ENCODE peak calls at places on chromosomes 2 and 18, in five cellular contexts. R is K562, K is HepG2, P is SK-N-SH, G is GM12878. X is an unnamed sample.

GRCh38 chr2:16135196-16135912 is 195.0 kb downstream of the MYCN start:
- DNase-seq in R (no peak), K (no peak), P (no peak), G (no peak), X (no peak)

GRCh38 chr2:118613742-118614141 is 233.7 kb downstream of the EN1 start:
- DNase-seq in R (no peak), K (no peak), P (no peak), G (no peak), X (no peak)

GRCh38 chr2:112712903-112713584 is 7.8 kb upstream of the NT5DC4 start:
- DNase-seq in R (peak), K (peak), P (no peak), G (no peak), X (no peak)

GRCh38 chr2:37655442-37655841 is 16.0 kb downstream of the CDC42EP3 start:
- DNase-seq in R (no peak), K (no peak), P (peak), G (no peak), X (no peak)

GRCh38 chr2:100213595-100213994 is 71.2 kb upstream of the AFF3 start:
- DNase-seq in R (no peak), K (no peak), P (no peak), G (no peak), X (no peak)

GRCh38 chr2:219987830-219988229 is 360.4 kb downstream of the SLC4A3 start:
- DNase-seq in R (no peak), K (no peak), P (no peak), G (no peak), X (no peak)

GRCh38 chr2:100407600-100407999 is 9.9 kb downstream of the CHST10 start:
- DNase-seq in R (no peak), K (no peak), P (no peak), G (no peak), X (no peak)

GRCh38 chr18:50410894-50411293 is 36.0 kb downstream of the SKA1 start:
- DNase-seq in R (no peak), K (no peak), P (no peak), G (no peak), X (no peak)

GRCh38 chr2:73260338-73260984 is 23.8 kb downstream of the FBXO41 start:
- DNase-seq in R (peak), K (peak), P (peak), G (no peak), X (peak)

GRCh38 chr18:48732767-48733424 is 194.1 kb downstream of the CTIF start:
- DNase-seq in R (peak), K (no peak), P (no peak), G (no peak), X (no peak)

GRCh38 chr2:165268751-165269150 is 29.5 kb downstream of the SCN2A start:
- DNase-seq in R (no peak), K (peak), P (no peak), G (no peak), X (no peak)

GRCh38 chr18:31454066-31454708 is 6.6 kb downstream of the DSG3 start:
- DNase-seq in R (no peak), K (peak), P (no peak), G (no peak), X (no peak)

GRCh38 chr2:117958186-117958585 is 55.7 kb downstream of the CCDC93 start:
- DNase-seq in R (no peak), K (no peak), P (no peak), G (no peak), X (no peak)

GRCh38 chr2:238160206-238161129 is 1.7 kb downstream of the ERFE start:
- DNase-seq in R (peak), K (peak), P (peak), G (no peak), X (no peak)

GRCh38 chr18:33821503-33821902 is 243.5 kb downstream of the ASXL3 start:
- DNase-seq in R (no peak), K (no peak), P (no peak), G (no peak), X (no peak)

GRCh38 chr2:233679176-233679575 is 2.5 kb upstream of the UGT1A7 start:
- DNase-seq in R (no peak), K (no peak), P (no peak), G (no peak), X (no peak)
- TF ChIP-seq FOXM1 in R (no peak), K (no peak), P (no peak), G (no peak), X (no peak)

GRCh38 chr2:129877289-129877741 is 102.2 kb upstream of the RAB6C start:
- DNase-seq in R (peak), K (no peak), P (peak), G (peak), X (peak)
- TF ChIP-seq FOXM1 in R (no peak), K (no peak), P (no peak), G (no peak), X (no peak)

DNA sequence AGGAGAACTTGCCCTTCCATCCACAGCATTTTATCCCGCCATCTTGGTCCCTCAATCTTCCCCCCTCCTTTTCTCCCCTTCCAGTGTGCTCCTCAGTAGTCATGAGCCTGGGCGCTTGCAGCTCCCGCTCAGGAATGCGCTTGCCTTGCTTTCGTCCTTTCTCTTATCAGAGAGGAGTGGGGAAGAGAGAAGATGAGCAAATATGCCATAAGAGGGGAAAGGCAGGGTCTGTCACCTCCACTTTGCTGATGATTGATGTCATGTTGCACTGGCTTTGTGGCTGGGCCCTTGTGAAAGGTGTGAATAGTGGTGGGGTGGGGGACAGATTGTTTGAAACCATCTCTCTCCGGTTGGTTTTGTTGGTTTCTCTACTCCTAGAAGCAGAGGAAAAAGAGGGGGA is 569.3 kb downstream of the TNS1 start:
- DNase-seq in R (no peak), K (no peak), P (no peak), G (no peak), X (no peak)
- TF ChIP-seq FOXM1 in R (no peak), K (no peak), P (no peak), G (no peak), X (no peak)

GRCh38 chr2:71778514-71779305 is 325.3 kb downstream of the DYSF start:
- DNase-seq in R (no peak), K (no peak), P (no peak), G (no peak), X (no peak)
- TF ChIP-seq FOXM1 in R (no peak), K (no peak), P (no peak), G (no peak), X (no peak)

GRCh38 chr2:26758790-26759321 is 5.2 kb upstream of the SLC35F6 start:
- DNase-seq in R (no peak), K (no peak), P (no peak), G (no peak), X (no peak)
- TF ChIP-seq FOXM1 in R (no peak), K (no peak), P (no peak), G (no peak), X (no peak)

GRCh38 chr2:70250434-70250833 is 2.0 kb upstream of the TIA1 start:
- DNase-seq in R (no peak), K (no peak), P (no peak), G (no peak), X (no peak)

GRCh38 chr2:70247364-70248144 is 874 bp downstream of the TIA1 start:
- DNase-seq in R (no peak), K (no peak), P (no peak), G (no peak), X (no peak)

GRCh38 chr2:70243804-70244584 is 4.4 kb downstream of the TIA1 start:
- DNase-seq in R (peak), K (no peak), P (no peak), G (no peak), X (no peak)

GRCh38 chr2:70248145-70248809 is at the start of gene TIA1:
- DNase-seq in R (peak), K (peak), P (peak), G (peak), X (peak)

GRCh38 chr2:70248810-70249438 is 496 bp upstream of the TIA1 start:
- DNase-seq in R (peak), K (peak), P (no peak), G (no peak), X (peak)
- TF ChIP-seq FOXM1 in R (peak), K (no peak), P (no peak), G (no peak), X (no peak)